ENCODE peak calls at places on chromosome 12, in five cellular contexts. O is stimulated activated CD4-positive, alpha-beta T cell treated with anti-CD3 and anti-CD28 coated beads, TNF-alpha, amount 100 ng/mL, for 1 hour; H is activated CD4-positive, alpha-beta T cell treated with anti-CD3 and anti-CD28 coated beads, Interleukin-2, amount 50 U/mL, for 1 hour; D is SW 1271; A is posterior cingulate gyrus. Z is an unnamed sample.

GRCh38 chr12:110266980-110267620 is 13.9 kb upstream of the ATP2A2 start:
- DNase-seq in D (no peak), H (no peak), A (no peak), O (no peak), Z (no peak)

GRCh38 chr12:5026342-5026938 is 17.2 kb upstream of the KCNA5 start:
- DNase-seq in D (no peak), H (no peak), O (no peak), A (no peak), Z (no peak)

GRCh38 chr12:124544311-124544970 is 23.0 kb downstream of the NCOR2 start:
- DNase-seq in D (no peak), A (no peak), H (no peak), O (no peak), Z (no peak)

GRCh38 chr12:43277630-43278267 is 274.3 kb downstream of the ADAMTS20 start:
- DNase-seq in A (no peak), H (no peak), O (no peak), D (no peak), Z (no peak)

GRCh38 chr12:122147514-122148290 is 26.3 kb downstream of the IL31 start:
- DNase-seq in D (no peak), O (no peak), H (no peak), A (no peak), Z (no peak)

GRCh38 chr12:120890963-120891362 is 13.2 kb downstream of the SPPL3 start:
- DNase-seq in O (no peak), D (no peak), H (no peak), A (no peak), Z (no peak)

GRCh38 chr12:107131832-107132616 is 38.7 kb upstream of the CRY1 start:
- DNase-seq in A (no peak), H (no peak), D (peak; percentile 56), O (no peak), Z (no peak)

GRCh38 chr12:94873368-94874085 is 130.0 kb downstream of the NDUFA12 start:
- DNase-seq in H (no peak), A (no peak), O (no peak), D (no peak), Z (no peak)

Z was measured in stimulated activated CD8-positive, alpha-beta memory T cell treated with anti-CD3 and anti-CD28 coated beads, Interleukin-12 subunit alpha, Interleukin-12 subunit beta, amount 100 ng/mL, for 4 hours.